ENCODE peak calls at places on chromosomes 6 and 20, in five cellular contexts. W is mammary epithelial cell, S is IMR-90, K is tibial artery, Z is brain microvascular endothelial cell. T is an unnamed sample. For H3K27me3, the result is how much of the 10 kb centered on the place peaks cover.

GRCh38 chr20:39825950-39826349 is 863.1 kb downstream of the MAFB start:
- DNase-seq in W (peak), S (peak), K (no peak), Z (peak), T (no peak)

GRCh38 chr6:45448417-45449389 is 71.0 kb upstream of the SUPT3H start:
- DNase-seq in W (no peak), S (peak), K (no peak), Z (no peak), T (no peak)

GRCh38 chr6:104325341-104326172 is 534.2 kb downstream of the HACE1 start:
- DNase-seq in W (peak), S (no peak), K (no peak), Z (peak), T (no peak)

GRCh38 chr6:6315660-6316059 is 4.8 kb downstream of the F13A1 start:
- DNase-seq in W (peak), S (peak), K (no peak), Z (peak), T (no peak)

GRCh38 chr20:41249371-41249770 is 68.2 kb downstream of the ZHX3 start:
- DNase-seq in W (peak), S (peak), K (peak), Z (peak), T (no peak)

GRCh38 chr6:108914235-108915022 is 66.2 kb downstream of the ARMC2 start:
- DNase-seq in W (no peak), S (peak), K (no peak), Z (no peak), T (no peak)

GRCh38 chr20:13638162-13638495 is 603 bp downstream of the TASP1 start:
- DNase-seq in W (peak), S (peak), K (no peak), Z (no peak), T (no peak)

GRCh38 chr6:46687619-46688097 is at the start of gene TDRD6:
- DNase-seq in W (no peak), S (no peak), K (no peak), Z (no peak), T (no peak)

GRCh38 chr20:12617076-12617475 is 391.7 kb upstream of the SPTLC3 start:
- DNase-seq in W (no peak), S (no peak), K (no peak), Z (no peak), T (no peak)

GRCh38 chr20:1938464-1939269 is 43.5 kb downstream of the SIRPA start:
- DNase-seq in W (no peak), S (no peak), K (no peak), Z (no peak), T (no peak)

GRCh38 chr6:170462366-170463020 is 90.6 kb downstream of the PSMB1 start:
- DNase-seq in W (no peak), S (no peak), K (no peak), Z (no peak), T (no peak)

GRCh38 chr20:25236450-25237304 is 11.2 kb upstream of the PYGB start:
- DNase-seq in W (no peak), S (no peak), K (no peak), Z (no peak), T (no peak)

GRCh38 chr6:16511723-16512584 is 249.3 kb downstream of the ATXN1 start:
- DNase-seq in W (peak), S (no peak), K (no peak), Z (no peak), T (no peak)

GRCh38 chr20:9149796-9150195 is 80.9 kb downstream of the PLCB4 start:
- DNase-seq in W (no peak), S (no peak), K (no peak), Z (no peak), T (no peak)

GRCh38 chr20:57678340-57678739 is 31.5 kb downstream of the PMEPA1 start:
- DNase-seq in W (no peak), S (no peak), K (no peak), Z (no peak), T (no peak)

GRCh38 chr6:128494440-128494839 is 26.0 kb downstream of the PTPRK start:
- DNase-seq in W (no peak), S (no peak), K (no peak), Z (no peak), T (no peak)

GRCh38 chr6:129469070-129469662 is 240.8 kb downstream of the ARHGAP18 start:
- DNase-seq in W (peak), S (no peak), K (no peak), Z (peak), T (no peak)

GRCh38 chr6:129440691-129441090 is 269.3 kb downstream of the ARHGAP18 start:
- DNase-seq in W (peak), S (peak), K (no peak), Z (peak), T (no peak)

GRCh38 chr20:51206032-51206662 is 183.2 kb upstream of the KCNG1 start:
- DNase-seq in W (no peak), S (no peak), K (no peak), Z (no peak), T (no peak)

DNA sequence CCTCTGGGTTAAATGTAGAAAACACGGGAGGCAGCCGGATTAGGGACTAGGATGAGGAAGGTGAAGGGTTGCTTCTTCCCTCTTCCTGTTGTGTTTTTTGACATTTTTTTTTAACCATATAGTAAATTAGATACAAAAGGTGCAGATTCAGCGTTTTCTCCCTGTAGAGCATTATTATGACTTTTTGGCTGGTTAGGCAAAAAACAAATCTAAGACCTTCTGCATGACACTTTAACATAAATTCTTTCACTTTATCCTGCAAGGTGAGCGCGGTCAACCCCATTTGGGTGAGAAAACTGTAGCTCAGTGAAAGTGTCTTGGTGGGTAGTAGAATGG is 1.3 kb downstream of the SLC16A10 start:
- DNase-seq in W (no peak), S (no peak), K (no peak), Z (no peak), T (no peak)
- H3K27ac ChIP-seq in W (no peak), S (no peak), K (no peak), Z (no peak), T (no peak)

GRCh38 chr6:136378888-136379287 is 89.2 kb upstream of the BCLAF1 start:
- DNase-seq in W (no peak), S (peak), K (no peak), Z (no peak), T (no peak)
- TF ChIP-seq CTCF in W (peak), S (peak), K (no peak), Z (peak), T (peak)

DNA sequence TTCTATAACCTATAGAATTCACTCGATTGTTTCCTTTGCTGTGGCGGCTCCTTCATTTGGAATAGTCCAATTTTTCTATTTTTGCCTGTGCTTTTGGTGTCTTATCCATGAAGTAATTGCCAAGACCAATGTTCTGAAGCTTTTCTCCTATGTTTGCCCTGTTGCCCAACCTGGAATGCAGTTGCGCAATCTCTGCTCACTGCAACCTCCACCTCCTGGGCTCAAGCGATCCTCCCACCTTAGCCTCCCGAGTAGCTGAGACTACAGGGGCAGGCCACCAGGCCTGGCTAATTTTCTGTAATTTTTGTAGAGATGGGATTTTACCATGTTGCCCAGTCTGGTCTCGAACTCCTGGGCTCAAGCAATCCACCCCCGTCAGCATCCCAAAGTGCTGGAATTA is 163.5 kb downstream of the OR2B2 start:
- DNase-seq in W (no peak), S (no peak), K (no peak), Z (no peak), T (no peak)
- H3K27me3 ChIP-seq in W (under half), S (under half), K (under half), Z (under half), T (under half)

GRCh38 chr6:148888853-148889252 is 142.0 kb downstream of the UST start:
- DNase-seq in W (no peak), S (peak), K (no peak), Z (no peak), T (no peak)
- H3K27ac ChIP-seq in W (no peak), S (no peak), K (peak), Z (no peak), T (no peak)

T was measured in lower lobe of right lung.